ENCODE peak calls at places on chromosomes 4 and X, in four cellular contexts. K, J, Z and D are unnamed samples.

GRCh38 chr4:8066336-8066931 is 92.2 kb downstream of the ABLIM2 start:
- DNase-seq in K (no peak), J (no peak), Z (no peak), D (no peak)

GRCh38 chrX:8042304-8042703 is 115.1 kb upstream of the PNPLA4 start:
- DNase-seq in K (no peak), J (no peak), Z (no peak), D (no peak)

GRCh38 chrX:82208976-82209375 is 1007.1 kb downstream of the SH3BGRL start:
- DNase-seq in K (no peak), J (no peak), Z (no peak), D (no peak)

GRCh38 chrX:120000490-120001246 is 57.1 kb upstream of the NKAP start:
- DNase-seq in K (no peak), J (no peak), Z (no peak), D (no peak)

GRCh38 chr4:8769645-8770517 is 101.8 kb downstream of the HMX1 start:
- DNase-seq in K (no peak), J (peak; percentile 1), Z (no peak), D (no peak)

GRCh38 chr4:143025111-143025704 is 159.5 kb upstream of the USP38 start:
- DNase-seq in K (no peak), J (no peak), Z (peak; percentile 45), D (no peak)

GRCh38 chr4:183098080-183098722 is 856 bp upstream of the WWC2 start:
- DNase-seq in K (peak; percentile 70), J (peak; percentile 65), Z (peak; percentile 19), D (peak; percentile 48)

GRCh38 chr4:42398448-42399355 is 1.4 kb downstream of the SHISA3 start:
- DNase-seq in K (no peak), J (peak; percentile 22), Z (peak; percentile 16), D (no peak)

GRCh38 chr4:186228514-186228894 is 1.2 kb downstream of the KLKB1 start:
- DNase-seq in K (no peak), J (no peak), Z (no peak), D (no peak)

GRCh38 chrX:11349661-11350337 is 56.6 kb downstream of the AMELX start:
- DNase-seq in K (no peak), J (no peak), Z (no peak), D (no peak)

GRCh38 chr4:83139514-83140156 is 25.1 kb upstream of the PLAC8 start:
- DNase-seq in K (no peak), J (no peak), Z (no peak), D (no peak)

GRCh38 chr4:151681085-151681484 is 79.7 kb downstream of the GATB start:
- DNase-seq in K (no peak), J (no peak), Z (no peak), D (no peak)

GRCh38 chr4:153222162-153222789 is 18.0 kb downstream of the TRIM2 start:
- DNase-seq in K (no peak), J (peak; percentile 39), Z (peak; percentile 49), D (no peak)

GRCh38 chr4:8320386-8320750 is 50.8 kb downstream of the HTRA3 start:
- DNase-seq in K (no peak), J (peak; percentile 32), Z (no peak), D (no peak)

GRCh38 chr4:121824950-121825349 is 1.3 kb upstream of the CCNA2 start:
- DNase-seq in K (no peak), J (no peak), Z (no peak), D (no peak)

GRCh38 chr4:86296865-86297264 is 63.0 kb downstream of the MAPK10 start:
- DNase-seq in K (no peak), J (no peak), Z (no peak), D (no peak)

GRCh38 chr4:110622841-110623709 is at the start of gene PITX2:
- DNase-seq in K (no peak), J (peak; percentile 74), Z (no peak), D (peak; percentile 53)

GRCh38 chr4:103996059-103996458 is 276.3 kb upstream of the TACR3 start:
- DNase-seq in K (no peak), J (no peak), Z (no peak), D (no peak)

GRCh38 chr4:47031011-47031678 is at the start of gene GABRB1:
- DNase-seq in K (peak; percentile 64), J (peak; percentile 48), Z (no peak), D (peak; percentile 45)

GRCh38 chr4:120071192-120071795 is 4.6 kb upstream of the MAD2L1 start:
- DNase-seq in K (no peak), J (no peak), Z (no peak), D (peak; percentile 36)

GRCh38 chrX:114073926-114074325 is 510.0 kb upstream of the HTR2C start:
- DNase-seq in K (no peak), J (no peak), Z (no peak), D (no peak)

GRCh38 chr4:151098191-151098590 is 1.2 kb upstream of the RPS3A start:
- DNase-seq in K (no peak), J (no peak), Z (no peak), D (no peak)

GRCh38 chr4:5827108-5828004 is 65.5 kb downstream of the CRMP1 start:
- DNase-seq in K (no peak), J (no peak), Z (no peak), D (no peak)

GRCh38 chr4:178080312-178080711 is 638.1 kb upstream of the AGA start:
- DNase-seq in K (no peak), J (no peak), Z (no peak), D (no peak)

GRCh38 chr4:155787113-155787710 is 28.4 kb downstream of the GUCY1B1 start:
- DNase-seq in K (no peak), J (no peak), Z (peak; percentile 24), D (no peak)

GRCh38 chr4:174523003-174523693 is 860 bp upstream of the HPGD start:
- DNase-seq in K (no peak), J (no peak), Z (peak; percentile 7), D (no peak)

GRCh38 chr4:10183462-10183861 is 66.9 kb upstream of the WDR1 start:
- DNase-seq in K (no peak), J (no peak), Z (no peak), D (no peak)

GRCh38 chr4:184386271-184386781 is 88.0 kb downstream of the IRF2 start:
- DNase-seq in K (no peak), J (peak; percentile 57), Z (no peak), D (no peak)

GRCh38 chrX:1555370-1555769 is 18.4 kb upstream of the P2RY8 start:
- DNase-seq in K (no peak), J (no peak), Z (no peak), D (no peak)

GRCh38 chr4:107896158-107896645 is 35.1 kb upstream of the CYP2U1 start:
- DNase-seq in K (no peak), J (no peak), Z (no peak), D (peak; percentile 32)

GRCh38 chrX:140040397-140040796 is 75.1 kb upstream of the CXorf66 start:
- DNase-seq in K (no peak), J (no peak), Z (no peak), D (no peak)

GRCh38 chr4:6134612-6135220 is 65.6 kb downstream of the JAKMIP1 start:
- DNase-seq in K (no peak), J (no peak), Z (no peak), D (no peak)

GRCh38 chrX:108397627-108398392 is 40.4 kb downstream of the COL4A6 start:
- DNase-seq in K (no peak), J (no peak), Z (no peak), D (no peak)

GRCh38 chrX:128623361-128623760 is 571.2 kb upstream of the ACTRT1 start:
- DNase-seq in K (no peak), J (no peak), Z (no peak), D (no peak)

GRCh38 chrX:128622296-128622695 is 570.1 kb upstream of the ACTRT1 start:
- DNase-seq in K (no peak), J (no peak), Z (no peak), D (no peak)

GRCh38 chrX:128616933-128617332 is 564.7 kb upstream of the ACTRT1 start:
- DNase-seq in K (no peak), J (no peak), Z (no peak), D (no peak)

DNA sequence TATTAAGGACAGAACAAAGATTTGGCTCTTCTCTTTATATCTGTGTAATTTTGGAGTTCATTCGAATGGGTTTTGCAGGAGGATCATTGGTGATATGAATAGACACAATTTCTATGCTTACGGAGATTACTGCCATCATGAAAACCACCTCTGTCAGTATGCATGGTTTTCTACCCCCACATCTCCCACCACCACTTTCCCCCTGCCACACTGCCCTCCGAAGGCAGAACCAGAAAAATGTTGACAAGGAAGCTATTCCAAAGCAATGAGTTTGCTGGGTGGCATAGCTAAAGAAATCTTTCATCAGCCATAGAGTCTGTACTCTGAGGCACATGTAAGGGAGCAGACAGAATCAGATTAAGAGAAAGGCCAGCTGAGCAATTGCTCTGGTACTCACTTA is 567.3 kb upstream of the ACTRT1 start:
- DNase-seq in K (no peak), J (no peak), Z (no peak), D (no peak)
- H3K4me1 ChIP-seq in K (no peaks in the 10 kb centered on the region), J (no peaks in the 10 kb centered on the region), Z (no peaks in the 10 kb centered on the region), D (no peaks in the 10 kb centered on the region)

DNA sequence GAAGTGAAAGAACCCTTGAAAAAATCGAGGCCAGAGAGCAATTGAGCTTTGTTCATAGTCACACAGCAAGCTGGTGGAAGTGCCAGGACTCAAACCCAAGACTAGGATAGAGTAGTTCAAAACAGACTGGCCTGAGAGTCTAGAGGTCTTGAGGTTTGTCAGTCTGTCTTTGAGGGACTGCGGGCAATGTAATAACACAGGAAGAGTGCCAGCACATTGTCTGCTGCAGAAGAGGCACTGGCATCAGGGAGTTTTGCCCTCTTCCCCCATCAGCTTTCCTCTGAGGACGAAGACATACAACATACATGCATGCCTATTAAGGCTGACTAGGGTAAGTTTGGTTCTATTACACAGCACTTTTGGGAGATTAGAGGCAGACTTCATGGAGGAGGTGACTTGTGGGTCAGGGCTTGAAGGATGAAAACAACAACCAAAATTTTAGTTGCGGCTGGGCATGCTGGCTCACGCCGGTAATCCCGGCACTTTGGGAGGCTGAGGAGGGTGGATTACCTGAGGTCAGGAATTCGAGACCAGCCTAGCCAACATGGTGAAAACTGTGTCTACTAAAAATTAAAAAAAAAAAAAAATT is 64.1 kb upstream of the LAS1L start:
- DNase-seq in K (no peak), J (no peak), Z (no peak), D (no peak)
- H3K4me1 ChIP-seq in K (peaks cover 6% of the 10 kb centered on the region), J (peaks cover 47% of the 10 kb centered on the region), Z (peaks cover 17% of the 10 kb centered on the region), D (peaks cover 12% of the 10 kb centered on the region)

DNA sequence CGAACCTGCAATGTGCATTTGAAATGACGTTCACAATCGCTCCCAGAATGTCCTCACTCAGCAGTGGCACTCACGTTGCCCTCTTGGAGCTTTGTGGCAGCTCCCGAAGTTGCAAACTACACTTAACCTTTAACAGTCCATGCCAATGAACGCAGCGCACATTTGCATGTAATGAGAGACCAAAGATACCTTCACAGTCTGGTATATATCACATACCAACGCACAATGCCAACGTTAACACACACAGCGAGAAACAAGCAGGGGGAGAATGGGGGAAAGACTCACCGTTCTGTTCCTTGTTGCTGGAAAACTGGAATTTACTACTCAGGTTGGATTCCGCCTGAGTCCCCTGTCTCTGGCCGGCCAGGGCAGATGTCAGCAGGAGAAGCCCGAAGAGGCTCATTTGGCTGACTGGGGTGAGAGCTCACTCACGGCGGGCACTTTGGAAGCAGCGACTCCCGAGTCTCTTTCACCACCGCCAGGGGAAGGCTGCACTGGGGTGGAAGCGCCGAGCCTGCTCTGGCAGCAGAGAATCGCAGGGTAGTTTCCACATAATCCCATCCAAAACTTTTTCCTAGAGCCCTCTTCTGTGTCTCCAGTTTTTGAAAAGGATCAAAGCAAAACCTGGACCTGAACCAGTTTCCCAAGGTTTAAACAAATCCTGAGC is 965 bp downstream of the PDGFC start:
- DNase-seq in K (peak; percentile 59), J (peak; percentile 55), Z (peak; percentile 46), D (peak; percentile 69)
- H3K4me1 ChIP-seq in K (peaks cover 34% of the 10 kb centered on the region), J (peaks cover 44% of the 10 kb centered on the region), Z (peaks cover 5% of the 10 kb centered on the region), D (no peaks in the 10 kb centered on the region)

DNA sequence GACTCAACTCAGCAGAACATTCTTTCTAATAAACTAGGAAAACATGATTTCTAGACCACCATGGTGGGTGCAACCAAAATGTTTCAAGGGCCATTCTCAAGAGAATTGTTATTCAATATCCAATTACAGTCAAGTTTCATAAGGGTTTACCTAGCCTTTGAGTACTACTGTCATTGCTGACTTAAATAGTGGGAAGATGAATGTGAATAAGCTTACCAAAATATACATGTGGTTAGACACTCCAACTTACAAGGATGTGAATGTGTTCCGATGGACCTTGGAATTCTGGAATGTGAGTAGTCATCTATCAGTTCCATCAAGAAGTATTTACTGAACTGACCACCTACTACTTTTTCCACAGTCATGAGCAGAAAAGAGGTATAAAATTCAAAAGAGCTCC is 16.9 kb downstream of the SH3RF1 start:
- DNase-seq in K (no peak), J (no peak), Z (no peak), D (no peak)
- H3K4me1 ChIP-seq in K (peaks cover 85% of the 10 kb centered on the region), J (peaks cover 84% of the 10 kb centered on the region), Z (peaks cover 41% of the 10 kb centered on the region), D (peaks cover 48% of the 10 kb centered on the region)